ENCODE peak calls at places on chromosomes 5 and 9, in ten cellular contexts. F is activated naive CD4-positive, alpha-beta T cell; E is dorsolateral prefrontal cortex; S is RCC 7860; R is choroid plexus epithelial cell; D is small intestine; C is T-helper 2 cell; K is anterior cingulate cortex; Z is activated CD4-positive, alpha-beta T cell treated with anti-CD3 and anti-CD28 coated beads, Interleukin-2, amount 50 U/mL, for 1 hour; Q is glomerular endothelial cell. A is an unnamed sample.

GRCh38 chr5:102823441-102823874 is 68.4 kb downstream of the PAM start:
- DNase-seq in F (no peak), E (no peak), S (peak; percentile 29), R (peak; percentile 69), D (peak; percentile 57), C (no peak), K (no peak), Z (no peak), Q (no peak), A (no peak)

GRCh38 chr9:77751341-77752091 is 103.4 kb upstream of the GNA14 start:
- DNase-seq in F (no peak), E (no peak), S (peak; percentile 52), R (peak; percentile 91), D (peak; percentile 31), C (no peak), K (no peak), Z (no peak), Q (peak; percentile 72), A (peak; percentile 86)

GRCh38 chr5:4901305-4901751 is 238.8 kb upstream of the ADAMTS16 start:
- DNase-seq in F (no peak), E (no peak), S (no peak), R (no peak), D (no peak), C (no peak), K (no peak), Z (no peak), Q (no peak), A (no peak)

GRCh38 chr5:109865636-109866035 is 175.9 kb downstream of the MAN2A1 start:
- DNase-seq in F (no peak), E (peak; percentile 47), S (peak; percentile 77), R (peak; percentile 95), D (peak; percentile 8), C (no peak), K (no peak), Z (no peak), Q (peak; percentile 94), A (no peak)

GRCh38 chr9:70880523-70880922 is 240.9 kb downstream of the TRPM3 start:
- DNase-seq in F (no peak), E (no peak), S (no peak), R (no peak), D (peak; percentile 75), C (no peak), K (no peak), Z (no peak), Q (no peak), A (no peak)

GRCh38 chr9:36903541-36904435 is 130.3 kb downstream of the PAX5 start:
- DNase-seq in F (no peak), E (no peak), S (peak; percentile 72), R (peak; percentile 88), D (no peak), C (no peak), K (no peak), Z (no peak), Q (peak; percentile 60), A (peak; percentile 63)

GRCh38 chr9:33446507-33447403 is 638 bp downstream of the AQP3 start:
- DNase-seq in F (peak; percentile 35), E (no peak), S (peak; percentile 67), R (peak; percentile 40), D (peak; percentile 94), C (no peak), K (peak; percentile 34), Z (peak; percentile 56), Q (no peak), A (peak; percentile 54)

GRCh38 chr5:113371788-113372196 is 63.0 kb downstream of the TSSK1B start:
- DNase-seq in F (no peak), E (no peak), S (no peak), R (no peak), D (no peak), C (no peak), K (no peak), Z (no peak), Q (no peak), A (peak; percentile 22)

GRCh38 chr9:12923472-12924009 is 148.7 kb downstream of the LURAP1L start:
- DNase-seq in F (no peak), E (no peak), S (no peak), R (peak; percentile 99), D (no peak), C (no peak), K (no peak), Z (no peak), Q (no peak), A (peak; percentile 25)

GRCh38 chr5:5342784-5343183 is 79.7 kb upstream of the ICE1 start:
- DNase-seq in F (no peak), E (no peak), S (peak; percentile 96), R (peak; percentile 55), D (no peak), C (no peak), K (no peak), Z (no peak), Q (no peak), A (no peak)

GRCh38 chr5:71563161-71563560 is 24.0 kb upstream of the MCCC2 start:
- DNase-seq in F (no peak), E (no peak), S (no peak), R (no peak), D (no peak), C (no peak), K (no peak), Z (no peak), Q (no peak), A (no peak)

GRCh38 chr9:116144038-116144437 is 9.6 kb upstream of the PAPPA start:
- DNase-seq in F (no peak), E (no peak), S (peak; percentile 44), R (peak; percentile 75), D (no peak), C (no peak), K (no peak), Z (no peak), Q (no peak), A (no peak)

GRCh38 chr5:60805470-60805869 is 38.6 kb downstream of the ELOVL7 start:
- DNase-seq in F (no peak), E (no peak), S (no peak), R (no peak), D (no peak), C (no peak), K (no peak), Z (no peak), Q (no peak), A (no peak)

GRCh38 chr5:143019614-143020515 is 249.7 kb downstream of the ARHGAP26 start:
- DNase-seq in F (no peak), E (no peak), S (no peak), R (peak; percentile 46), D (no peak), C (no peak), K (no peak), Z (no peak), Q (no peak), A (no peak)

GRCh38 chr5:126122942-126123341 is 300.3 kb upstream of the GRAMD2B start:
- DNase-seq in F (no peak), E (no peak), S (no peak), R (peak; percentile 26), D (no peak), C (no peak), K (no peak), Z (no peak), Q (no peak), A (no peak)

GRCh38 chr9:82334286-82334685 is 345.7 kb downstream of the SPATA31D1 start:
- DNase-seq in F (no peak), E (no peak), S (peak; percentile 16), R (peak; percentile 32), D (no peak), C (no peak), K (no peak), Z (no peak), Q (no peak), A (no peak)

GRCh38 chr9:124006448-124007156 is 5.0 kb upstream of the LHX2 start:
- DNase-seq in F (no peak), E (no peak), S (no peak), R (no peak), D (no peak), C (no peak), K (no peak), Z (no peak), Q (no peak), A (no peak)

GRCh38 chr5:14595189-14595588 is 13.6 kb downstream of the OTULINL start:
- DNase-seq in F (no peak), E (no peak), S (no peak), R (no peak), D (peak; percentile 52), C (no peak), K (no peak), Z (no peak), Q (no peak), A (no peak)